ENCODE peak calls at places on chromosomes 2 and 18, in six cellular contexts. One of them, this sample, is unnamed.

GRCh38 chr2:71714601-71715240 is 261.4 kb downstream of the DYSF start:
- DNase-seq in lower lobe of right lung: no peak
- DNase-seq in kidney: no peak
- DNase-seq in HCEC 1CT: peak
- DNase-seq in amygdala: no peak
- DNase-seq in GM23248: no peak
- DNase-seq in this sample: no peak

GRCh38 chr18:6211174-6211504 is 203.6 kb downstream of the L3MBTL4 start:
- DNase-seq in kidney: no peak
- DNase-seq in amygdala: no peak
- DNase-seq in lower lobe of right lung: no peak
- DNase-seq in HCEC 1CT: no peak
- DNase-seq in GM23248: no peak
- DNase-seq in this sample: no peak

GRCh38 chr2:70708376-70709199 is 59.4 kb downstream of the ADD2 start:
- DNase-seq in HCEC 1CT: no peak
- DNase-seq in amygdala: no peak
- DNase-seq in kidney: no peak
- DNase-seq in GM23248: peak
- DNase-seq in lower lobe of right lung: no peak
- DNase-seq in this sample: no peak

GRCh38 chr18:64271264-64271663 is 122.4 kb upstream of the LINC00305 start:
- DNase-seq in lower lobe of right lung: no peak
- DNase-seq in kidney: no peak
- DNase-seq in GM23248: no peak
- DNase-seq in amygdala: no peak
- DNase-seq in HCEC 1CT: no peak
- DNase-seq in this sample: no peak

GRCh38 chr18:69469444-69469919 is 68.8 kb downstream of the DOK6 start:
- DNase-seq in amygdala: no peak
- DNase-seq in kidney: peak
- DNase-seq in HCEC 1CT: no peak
- DNase-seq in lower lobe of right lung: no peak
- DNase-seq in GM23248: peak
- DNase-seq in this sample: no peak

GRCh38 chr18:45670281-45670962 is 53.6 kb upstream of the SLC14A1 start:
- DNase-seq in kidney: no peak
- DNase-seq in HCEC 1CT: peak
- DNase-seq in GM23248: peak
- DNase-seq in amygdala: no peak
- DNase-seq in lower lobe of right lung: no peak
- DNase-seq in this sample: peak

GRCh38 chr18:65753520-65753919 is 2.7 kb downstream of the CDH7 start:
- DNase-seq in lower lobe of right lung: no peak
- DNase-seq in amygdala: peak
- DNase-seq in GM23248: no peak
- DNase-seq in HCEC 1CT: no peak
- DNase-seq in kidney: no peak
- DNase-seq in this sample: no peak

GRCh38 chr2:176471949-176472348 is 202.7 kb downstream of the MTX2 start:
- DNase-seq in lower lobe of right lung: no peak
- DNase-seq in amygdala: no peak
- DNase-seq in GM23248: no peak
- DNase-seq in HCEC 1CT: no peak
- DNase-seq in kidney: no peak
- DNase-seq in this sample: no peak

GRCh38 chr2:189210250-189211075 is 30.9 kb upstream of the COL5A2 start:
- DNase-seq in GM23248: peak
- DNase-seq in kidney: no peak
- DNase-seq in lower lobe of right lung: no peak
- DNase-seq in HCEC 1CT: peak
- DNase-seq in amygdala: no peak
- DNase-seq in this sample: peak

GRCh38 chr2:225122582-225123486 is 80.6 kb upstream of the DOCK10 start:
- DNase-seq in kidney: no peak
- DNase-seq in HCEC 1CT: peak
- DNase-seq in GM23248: peak
- DNase-seq in amygdala: no peak
- DNase-seq in lower lobe of right lung: no peak
- DNase-seq in this sample: peak

GRCh38 chr2:239035361-239035814 is 187.5 kb downstream of the TWIST2 start:
- DNase-seq in HCEC 1CT: no peak
- DNase-seq in amygdala: peak
- DNase-seq in kidney: no peak
- DNase-seq in lower lobe of right lung: peak
- DNase-seq in GM23248: peak
- DNase-seq in this sample: no peak

GRCh38 chr2:10042301-10043161 is 819 bp upstream of the KLF11 start:
- DNase-seq in amygdala: no peak
- DNase-seq in kidney: peak
- DNase-seq in HCEC 1CT: no peak
- DNase-seq in lower lobe of right lung: peak
- DNase-seq in GM23248: peak
- DNase-seq in this sample: peak

GRCh38 chr2:112607680-112608438 is 23.4 kb downstream of the CHCHD5 start:
- DNase-seq in HCEC 1CT: no peak
- DNase-seq in amygdala: no peak
- DNase-seq in GM23248: no peak
- DNase-seq in lower lobe of right lung: no peak
- DNase-seq in kidney: no peak
- DNase-seq in this sample: no peak

GRCh38 chr18:985301-985700 is 80.6 kb downstream of the ADCYAP1 start:
- DNase-seq in HCEC 1CT: no peak
- DNase-seq in GM23248: no peak
- DNase-seq in lower lobe of right lung: no peak
- DNase-seq in kidney: no peak
- DNase-seq in amygdala: no peak
- DNase-seq in this sample: no peak

GRCh38 chr2:86285981-86286380 is 51.4 kb downstream of the REEP1 start:
- DNase-seq in HCEC 1CT: no peak
- DNase-seq in lower lobe of right lung: no peak
- DNase-seq in amygdala: no peak
- DNase-seq in kidney: no peak
- DNase-seq in GM23248: no peak
- DNase-seq in this sample: no peak

GRCh38 chr2:174631009-174631981 is 33.7 kb upstream of the WIPF1 start:
- DNase-seq in amygdala: no peak
- DNase-seq in kidney: no peak
- DNase-seq in GM23248: peak
- DNase-seq in HCEC 1CT: peak
- DNase-seq in lower lobe of right lung: no peak
- DNase-seq in this sample: peak

GRCh38 chr18:39620551-39621168 is 2055.1 kb upstream of the CELF4 start:
- DNase-seq in HCEC 1CT: no peak
- DNase-seq in lower lobe of right lung: no peak
- DNase-seq in GM23248: no peak
- DNase-seq in kidney: no peak
- DNase-seq in amygdala: no peak
- DNase-seq in this sample: no peak

GRCh38 chr2:227043981-227044380 is 120.0 kb downstream of the COL4A4 start:
- DNase-seq in lower lobe of right lung: no peak
- DNase-seq in HCEC 1CT: no peak
- DNase-seq in kidney: no peak
- DNase-seq in amygdala: no peak
- DNase-seq in GM23248: peak
- DNase-seq in this sample: no peak

GRCh38 chr2:71695235-71696120 is 242.1 kb downstream of the DYSF start:
- DNase-seq in lower lobe of right lung: no peak
- DNase-seq in GM23248: no peak
- DNase-seq in kidney: peak
- DNase-seq in HCEC 1CT: no peak
- DNase-seq in amygdala: no peak
- DNase-seq in this sample: no peak

GRCh38 chr2:150387586-150388288 is 99.7 kb downstream of the RND3 start:
- DNase-seq in HCEC 1CT: no peak
- DNase-seq in GM23248: peak
- DNase-seq in amygdala: no peak
- DNase-seq in kidney: no peak
- DNase-seq in lower lobe of right lung: no peak
- DNase-seq in this sample: peak

GRCh38 chr2:65116645-65117044 is 13.3 kb downstream of the RAB1A start:
- DNase-seq in lower lobe of right lung: no peak
- DNase-seq in HCEC 1CT: no peak
- DNase-seq in GM23248: no peak
- DNase-seq in kidney: no peak
- DNase-seq in amygdala: no peak
- DNase-seq in this sample: no peak

GRCh38 chr2:62224976-62225375 is 29.1 kb downstream of the B3GNT2 start:
- DNase-seq in lower lobe of right lung: no peak
- DNase-seq in amygdala: no peak
- DNase-seq in HCEC 1CT: no peak
- DNase-seq in GM23248: no peak
- DNase-seq in kidney: no peak
- DNase-seq in this sample: no peak

GRCh38 chr2:53490659-53491058 is 276.9 kb upstream of the CHAC2 start:
- DNase-seq in amygdala: peak
- DNase-seq in lower lobe of right lung: no peak
- DNase-seq in HCEC 1CT: peak
- DNase-seq in GM23248: peak
- DNase-seq in kidney: no peak
- DNase-seq in this sample: peak

GRCh38 chr2:109511168-109511567 is 102.6 kb downstream of the SEPTIN10 start:
- DNase-seq in lower lobe of right lung: no peak
- DNase-seq in GM23248: no peak
- DNase-seq in kidney: no peak
- DNase-seq in amygdala: no peak
- DNase-seq in HCEC 1CT: no peak
- DNase-seq in this sample: no peak

GRCh38 chr2:1642066-1642861 is 102.1 kb downstream of the PXDN start:
- DNase-seq in kidney: no peak
- DNase-seq in GM23248: no peak
- DNase-seq in amygdala: no peak
- DNase-seq in lower lobe of right lung: no peak
- DNase-seq in HCEC 1CT: no peak
- DNase-seq in this sample: peak

GRCh38 chr2:15337996-15338666 is 223.0 kb downstream of the NBAS start:
- DNase-seq in kidney: no peak
- DNase-seq in GM23248: no peak
- DNase-seq in lower lobe of right lung: no peak
- DNase-seq in amygdala: no peak
- DNase-seq in HCEC 1CT: no peak
- DNase-seq in this sample: no peak

GRCh38 chr18:80247403-80247916 is at the start of gene PARD6G:
- DNase-seq in amygdala: peak
- DNase-seq in lower lobe of right lung: peak
- DNase-seq in kidney: peak
- DNase-seq in HCEC 1CT: peak
- DNase-seq in GM23248: peak
- DNase-seq in this sample: peak

GRCh38 chr18:32349728-32350395 is 120.8 kb downstream of the GAREM1 start:
- DNase-seq in GM23248: peak
- DNase-seq in lower lobe of right lung: no peak
- DNase-seq in HCEC 1CT: peak
- DNase-seq in kidney: no peak
- DNase-seq in amygdala: peak
- DNase-seq in this sample: peak

GRCh38 chr2:131389657-131390056 is 25.7 kb upstream of the RAB6D start:
- DNase-seq in HCEC 1CT: no peak
- DNase-seq in lower lobe of right lung: no peak
- DNase-seq in amygdala: no peak
- DNase-seq in GM23248: no peak
- DNase-seq in kidney: no peak
- DNase-seq in this sample: no peak

GRCh38 chr2:217162533-217162932 is 302.7 kb upstream of the TNP1 start:
- DNase-seq in GM23248: peak
- DNase-seq in HCEC 1CT: peak
- DNase-seq in amygdala: peak
- DNase-seq in lower lobe of right lung: no peak
- DNase-seq in kidney: no peak
- DNase-seq in this sample: peak

GRCh38 chr2:144099746-144100438 is 420.0 kb downstream of the ZEB2 start:
- DNase-seq in HCEC 1CT: peak
- DNase-seq in lower lobe of right lung: no peak
- DNase-seq in GM23248: peak
- DNase-seq in amygdala: no peak
- DNase-seq in kidney: no peak
- DNase-seq in this sample: peak

GRCh38 chr18:31511098-31511497 is 13.1 kb downstream of the DSG2 start:
- DNase-seq in HCEC 1CT: no peak
- DNase-seq in GM23248: no peak
- DNase-seq in kidney: no peak
- DNase-seq in amygdala: no peak
- DNase-seq in lower lobe of right lung: no peak
- DNase-seq in this sample: no peak

GRCh38 chr2:79935771-79936657 is 368.5 kb downstream of the LRRTM1 start:
- DNase-seq in kidney: no peak
- DNase-seq in lower lobe of right lung: no peak
- DNase-seq in GM23248: peak
- DNase-seq in HCEC 1CT: peak
- DNase-seq in amygdala: peak
- DNase-seq in this sample: peak